ENCODE peak calls at places on chromosome 10, in four cellular contexts. J, U, K and M are unnamed samples. For H3K36me3 and H3K4me1, the result is how much of the 10 kb centered on the place peaks cover.

GRCh38 chr10:127228195-127228785 is 31.9 kb upstream of the INSYN2A start:
- DNase-seq in J (peak), U (no peak), K (peak), M (no peak)

GRCh38 chr10:36171546-36171945 is 529.5 kb upstream of the FZD8 start:
- DNase-seq in J (peak), U (no peak), K (no peak), M (no peak)

GRCh38 chr10:121927361-121927840 is 430 bp downstream of the ATE1 start:
- DNase-seq in J (peak), U (peak), K (peak), M (peak)

GRCh38 chr10:30270247-30270646 is 78.8 kb downstream of the MTPAP start:
- DNase-seq in J (no peak), U (no peak), K (no peak), M (no peak)

GRCh38 chr10:62075912-62076311 is 174.4 kb downstream of the ARID5B start:
- DNase-seq in J (no peak), U (no peak), K (no peak), M (no peak)

GRCh38 chr10:75226055-75226454 is 9.7 kb downstream of the COMTD1 start:
- DNase-seq in J (no peak), U (no peak), K (no peak), M (no peak)

GRCh38 chr10:4767033-4767814 is 58.8 kb upstream of the AKR1E2 start:
- DNase-seq in J (peak), U (no peak), K (peak), M (no peak)

GRCh38 chr10:101841826-101842225 is 1.8 kb downstream of the KCNIP2 start:
- DNase-seq in J (no peak), U (no peak), K (no peak), M (no peak)

GRCh38 chr10:75108684-75109458 is 2.6 kb upstream of the SAMD8 start:
- DNase-seq in J (peak), U (peak), K (peak), M (no peak)

GRCh38 chr10:48522011-48522765 is 82.7 kb downstream of the ARHGAP22 start:
- DNase-seq in J (no peak), U (no peak), K (no peak), M (no peak)

GRCh38 chr10:32038777-32039176 is 17.4 kb downstream of the KIF5B start:
- DNase-seq in J (no peak), U (no peak), K (no peak), M (no peak)

GRCh38 chr10:84603971-84604370 is 275.6 kb downstream of the CCSER2 start:
- DNase-seq in J (no peak), U (no peak), K (no peak), M (no peak)

GRCh38 chr10:99461230-99461629 is 30.8 kb upstream of the GOT1 start:
- DNase-seq in J (no peak), U (no peak), K (no peak), M (no peak)

GRCh38 chr10:101122270-101123084 is 8.6 kb upstream of the TLX1 start:
- DNase-seq in J (no peak), U (no peak), K (no peak), M (no peak)

GRCh38 chr10:119250641-119251314 is 43.4 kb downstream of the GRK5 start:
- DNase-seq in J (no peak), U (no peak), K (peak), M (no peak)

GRCh38 chr10:51928182-51928581 is 228.8 kb upstream of the CSTF2T start:
- DNase-seq in J (no peak), U (no peak), K (no peak), M (no peak)

GRCh38 chr10:93481931-93482834 is at the start of gene MYOF:
- DNase-seq in J (peak), U (peak), K (peak), M (no peak)

GRCh38 chr10:101297901-101298451 is 56.0 kb upstream of the BTRC start:
- DNase-seq in J (peak), U (peak), K (peak), M (no peak)

GRCh38 chr10:101221479-101222246 is 7.6 kb downstream of the LBX1 start:
- DNase-seq in J (no peak), U (no peak), K (no peak), M (no peak)

GRCh38 chr10:98253499-98253898 is 14.5 kb downstream of the LOXL4 start:
- DNase-seq in J (no peak), U (no peak), K (no peak), M (no peak)

GRCh38 chr10:109784236-109784635 is 139.1 kb downstream of the XPNPEP1 start:
- DNase-seq in J (no peak), U (no peak), K (no peak), M (no peak)

GRCh38 chr10:110034596-110034995 is 26.8 kb downstream of the ADD3 start:
- DNase-seq in J (no peak), U (no peak), K (no peak), M (no peak)

GRCh38 chr10:14276200-14276599 is 54.5 kb downstream of the FRMD4A start:
- DNase-seq in J (no peak), U (no peak), K (no peak), M (no peak)

GRCh38 chr10:86506499-86506898 is 15.1 kb downstream of the WAPL start:
- DNase-seq in J (no peak), U (no peak), K (no peak), M (no peak)

GRCh38 chr10:42549851-42550250 is 88.5 kb downstream of the ZNF33B start:
- DNase-seq in J (no peak), U (no peak), K (no peak), M (no peak)

GRCh38 chr10:121042342-121042741 is 191.2 kb downstream of the WDR11 start:
- DNase-seq in J (no peak), U (no peak), K (no peak), M (no peak)

GRCh38 chr10:89653410-89653828 is 8.4 kb upstream of the PANK1 start:
- DNase-seq in J (no peak), U (no peak), K (no peak), M (no peak)

GRCh38 chr10:78960316-78960800 is 108.4 kb upstream of the ZMIZ1 start:
- DNase-seq in J (no peak), U (peak), K (peak), M (no peak)

GRCh38 chr10:87861566-87861952 is 1.8 kb downstream of the KLLN start:
- DNase-seq in J (peak), U (peak), K (peak), M (peak)

GRCh38 chr10:112379635-112380296 is 5.8 kb downstream of the ACSL5 start:
- DNase-seq in J (no peak), U (no peak), K (no peak), M (no peak)

GRCh38 chr10:112383325-112383724 is 9.4 kb downstream of the ACSL5 start:
- DNase-seq in J (no peak), U (no peak), K (no peak), M (no peak)

GRCh38 chr10:112388548-112388947 is 14.6 kb downstream of the ACSL5 start:
- DNase-seq in J (no peak), U (no peak), K (no peak), M (no peak)

GRCh38 chr10:112385143-112385695 is 11.3 kb downstream of the ACSL5 start:
- DNase-seq in J (no peak), U (no peak), K (no peak), M (no peak)

DNA sequence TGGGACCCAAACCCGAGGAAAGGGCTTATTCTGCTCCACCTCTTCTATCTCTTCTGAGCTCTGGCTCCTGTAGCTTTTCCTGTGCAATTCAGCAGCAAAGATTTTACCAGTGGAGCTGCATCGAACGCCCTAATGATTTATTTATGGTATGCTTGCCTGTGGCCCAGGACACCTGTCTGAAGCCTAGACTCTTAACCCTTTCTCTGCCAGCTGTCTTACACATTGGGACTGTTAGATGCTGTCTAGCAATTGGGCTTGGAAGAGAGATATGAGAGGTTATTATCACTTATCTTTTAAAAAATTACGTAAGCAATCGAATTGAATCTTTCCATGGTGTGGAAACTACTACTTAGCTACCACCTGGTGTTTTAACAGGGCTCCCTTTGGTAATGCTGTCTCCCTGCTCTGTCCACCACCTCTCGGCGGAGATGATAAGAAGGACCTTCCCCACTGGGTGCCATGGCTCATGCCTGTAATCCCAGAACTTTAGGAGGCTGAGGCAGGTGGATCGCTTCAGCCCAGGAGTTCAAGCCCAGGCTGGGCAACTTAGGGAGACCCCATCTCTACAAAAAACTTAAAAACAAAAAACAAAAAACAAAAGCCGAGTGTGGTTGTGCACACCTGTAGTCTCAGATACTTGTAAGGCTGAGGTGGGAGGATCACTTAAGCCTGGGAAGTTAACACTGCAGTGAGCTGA is 8.8 kb downstream of the ACSL5 start:
- DNase-seq in J (no peak), U (no peak), K (no peak), M (no peak)
- H3K4me3 ChIP-seq in J (no peak), U (no peak), K (no peak), M (no peak)

GRCh38 chr10:12382157-12382548 is 32.8 kb downstream of the CAMK1D start:
- DNase-seq in J (no peak), U (no peak), K (no peak), M (no peak)

GRCh38 chr10:12381536-12382156 is 32.3 kb downstream of the CAMK1D start:
- DNase-seq in J (no peak), U (no peak), K (no peak), M (no peak)

GRCh38 chr10:12384906-12385305 is 35.6 kb downstream of the CAMK1D start:
- DNase-seq in J (no peak), U (no peak), K (no peak), M (no peak)

GRCh38 chr10:12380999-12381398 is 31.7 kb downstream of the CAMK1D start:
- DNase-seq in J (no peak), U (no peak), K (no peak), M (no peak)

GRCh38 chr10:12382956-12383531 is 33.7 kb downstream of the CAMK1D start:
- DNase-seq in J (no peak), U (no peak), K (no peak), M (no peak)
- H3K36me3 ChIP-seq in J (under half), U (under half), K (under half), M (under half)

GRCh38 chr10:71580415-71580814 is 139.2 kb downstream of the C10orf105 start:
- DNase-seq in J (no peak), U (no peak), K (no peak), M (no peak)
- H3K4me1 ChIP-seq in J (under half), U (under half), K (under half), M (under half)

DNA sequence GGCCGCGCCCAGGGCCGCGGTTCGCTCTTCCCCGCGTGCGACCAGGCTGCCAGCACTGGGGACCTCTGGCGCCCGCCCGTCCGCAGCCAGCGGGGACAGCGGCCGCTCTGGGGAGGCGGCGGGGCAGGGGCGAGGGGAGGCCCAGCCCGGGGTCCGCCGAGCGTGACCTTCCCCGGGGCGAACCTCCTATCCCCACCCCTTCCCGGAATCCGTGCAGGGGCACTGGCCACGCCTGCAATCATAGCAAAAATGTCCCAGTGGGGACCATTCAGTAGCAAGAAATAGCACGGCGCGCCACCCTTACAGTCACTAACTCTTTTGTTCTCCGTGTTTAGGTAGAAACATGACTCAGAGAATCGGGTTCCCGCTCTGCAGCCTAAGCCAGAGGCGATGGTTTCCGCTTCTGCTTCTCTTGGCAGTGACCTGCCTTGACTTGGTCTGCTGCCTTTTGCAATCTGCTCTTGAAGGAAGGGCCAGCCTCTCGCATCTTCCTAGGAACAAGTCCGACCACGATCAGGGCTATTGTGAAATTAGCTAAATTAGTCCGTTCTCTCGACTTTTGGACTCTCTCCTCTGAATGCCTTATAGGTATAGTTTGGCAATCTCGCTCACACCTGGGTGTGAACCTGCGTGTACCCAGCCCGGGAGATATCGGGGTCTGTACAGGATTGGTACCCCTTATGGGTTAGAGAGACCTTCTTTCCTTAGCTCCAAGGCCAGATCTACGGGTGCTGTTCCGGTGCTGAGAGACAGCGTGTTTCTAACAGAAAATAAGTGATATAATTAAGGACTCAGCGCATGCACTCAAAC is 79.4 kb upstream of the ACBD5 start:
- DNase-seq in J (peak), U (peak), K (peak), M (peak)
- H3K4me3 ChIP-seq in J (peak), U (peak), K (peak), M (peak)

DNA sequence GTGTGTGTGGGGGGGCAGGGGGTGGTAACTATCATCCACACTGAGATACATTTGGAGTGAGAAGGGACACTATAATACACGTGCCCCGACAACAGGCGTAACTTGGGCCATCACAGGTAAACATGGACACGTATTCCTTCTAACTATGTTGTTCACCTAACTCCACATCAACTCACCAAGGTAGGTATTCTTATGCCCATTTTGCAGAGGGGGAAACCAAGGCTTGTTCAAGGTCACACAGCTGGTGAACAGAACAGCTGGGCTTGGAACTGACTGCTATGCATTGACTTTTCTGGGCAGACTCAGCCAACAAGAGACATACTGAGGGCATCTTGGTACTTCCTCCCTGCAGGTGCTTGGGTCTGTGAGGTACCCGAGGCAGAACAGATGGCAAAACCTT is 170.1 kb downstream of the ADAM12 start:
- DNase-seq in J (no peak), U (no peak), K (no peak), M (no peak)
- H3K36me3 ChIP-seq in J (under half), U (under half), K (under half), M (under half)

GRCh38 chr10:63773962-63774361 is 252.8 kb downstream of the REEP3 start:
- DNase-seq in J (no peak), U (no peak), K (no peak), M (no peak)

GRCh38 chr10:63767512-63767911 is 246.3 kb downstream of the REEP3 start:
- DNase-seq in J (no peak), U (no peak), K (no peak), M (no peak)

GRCh38 chr10:63770523-63770922 is 249.3 kb downstream of the REEP3 start:
- DNase-seq in J (no peak), U (peak), K (no peak), M (no peak)

GRCh38 chr10:63769367-63769766 is 248.2 kb downstream of the REEP3 start:
- DNase-seq in J (no peak), U (no peak), K (no peak), M (no peak)

GRCh38 chr10:63773106-63773505 is 251.9 kb downstream of the REEP3 start:
- DNase-seq in J (no peak), U (no peak), K (no peak), M (no peak)
- H3K4me1 ChIP-seq in J (under half), U (under half), K (under half), M (under half)

GRCh38 chr10:60627778-60628773 is 150.2 kb upstream of the CDK1 start:
- DNase-seq in J (no peak), U (no peak), K (no peak), M (no peak)
- H3K4me3 ChIP-seq in J (no peak), U (no peak), K (no peak), M (no peak)

GRCh38 chr10:53601260-53601875 is 828.8 kb upstream of the MBL2 start:
- DNase-seq in J (peak), U (no peak), K (no peak), M (no peak)

DNA sequence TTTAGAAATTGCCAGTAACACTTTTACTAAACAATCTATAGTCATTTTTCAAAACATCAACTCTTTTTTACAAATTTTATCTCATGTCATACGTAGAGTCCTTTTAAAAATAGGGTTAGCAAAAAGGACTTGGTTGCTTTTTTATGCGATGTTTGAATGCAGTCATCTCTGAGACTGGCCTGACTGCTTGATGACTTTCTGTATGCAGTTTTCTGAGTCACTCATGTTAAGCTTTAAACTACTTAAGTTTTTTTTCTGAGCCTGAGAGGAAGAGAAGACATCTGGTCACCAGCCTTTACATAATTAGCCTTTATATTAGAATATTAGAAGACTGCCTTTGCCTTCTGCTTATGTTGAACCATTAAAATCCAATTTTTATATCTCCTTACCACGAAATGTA is 834.4 kb upstream of the MBL2 start:
- DNase-seq in J (no peak), U (no peak), K (no peak), M (no peak)
- H3K36me3 ChIP-seq in J (under half), U (under half), K (under half), M (under half)

DNA sequence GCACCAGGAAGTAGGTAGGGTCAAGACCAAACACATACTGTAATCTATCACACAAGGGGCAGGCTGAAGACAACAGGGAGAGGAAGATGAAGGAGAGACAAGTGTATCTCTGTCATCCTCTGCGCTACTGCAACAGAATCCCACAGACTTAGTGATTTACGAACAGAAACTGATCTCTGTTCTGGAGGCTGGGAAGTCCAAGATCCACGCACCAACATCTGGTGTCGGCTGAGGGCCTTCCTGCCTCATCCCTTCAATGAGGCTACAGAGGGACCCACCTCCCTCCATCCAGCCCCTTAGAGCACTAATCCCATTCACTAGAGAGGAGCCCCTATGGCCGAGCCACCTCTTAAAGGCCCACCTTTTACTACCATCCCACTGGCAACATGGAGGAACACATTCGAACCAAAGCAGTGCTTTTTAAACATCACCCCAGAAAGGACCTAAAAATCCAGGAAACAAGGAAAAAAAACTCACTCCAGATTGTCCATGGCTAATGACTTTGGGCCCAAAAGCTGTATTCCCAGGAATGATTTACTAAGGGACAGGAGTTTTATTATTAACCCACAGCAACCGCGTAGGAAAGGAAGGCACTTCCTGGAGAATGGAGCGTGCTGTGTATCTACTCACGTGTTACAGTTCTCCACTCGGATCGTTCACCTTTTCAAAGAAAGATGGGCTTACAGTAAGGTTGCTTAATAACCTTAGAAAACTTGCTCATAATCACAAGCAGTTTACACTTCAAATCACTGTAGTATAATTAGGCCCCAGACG is 4.2 kb downstream of the BNIP3 start:
- DNase-seq in J (no peak), U (peak), K (no peak), M (no peak)
- H3K4me1 ChIP-seq in J (under half), U (half or more), K (under half), M (under half)